ENCODE peak calls at places on chromosomes 12 and 14, in eight cellular contexts. M is heart right ventricle; D is CD4-positive, CD25-positive, alpha-beta regulatory T cell; U is IMR-90; P is uterus; C is stomach; I is CD8-positive, alpha-beta T cell; O is Peyer's patch. N is an unnamed sample.

GRCh38 chr12:132484183-132484890 is 5.6 kb upstream of the FBRSL1 start:
- DNase-seq in M (peak), D (no peak), U (no peak), P (no peak), C (no peak), I (no peak), O (no peak), N (no peak)

GRCh38 chr12:77648716-77649115 is 182.0 kb upstream of the NAV3 start:
- DNase-seq in M (no peak), D (no peak), U (no peak), P (no peak), C (no peak), I (no peak), O (no peak), N (no peak)

GRCh38 chr14:102668291-102668873 is 75.9 kb downstream of the RCOR1 start:
- DNase-seq in M (no peak), D (no peak), U (no peak), P (no peak), C (no peak), I (no peak), O (no peak), N (no peak)

GRCh38 chr14:47539065-47539464 is 136.3 kb downstream of the MDGA2 start:
- DNase-seq in M (no peak), D (no peak), U (no peak), P (no peak), C (no peak), I (no peak), O (no peak), N (no peak)

GRCh38 chr12:110531741-110532333 is 29.7 kb downstream of the RAD9B start:
- DNase-seq in M (no peak), D (no peak), U (peak), P (no peak), C (no peak), I (no peak), O (no peak), N (no peak)

GRCh38 chr12:44709166-44709565 is 166.9 kb downstream of the NELL2 start:
- DNase-seq in M (no peak), D (no peak), U (no peak), P (no peak), C (no peak), I (no peak), O (no peak), N (no peak)

GRCh38 chr12:118984206-118984943 is 3.0 kb downstream of the SRRM4 start:
- DNase-seq in M (no peak), D (no peak), U (no peak), P (no peak), C (no peak), I (no peak), O (no peak), N (no peak)

GRCh38 chr12:120290541-120291312 is 976 bp downstream of the RNU4-2 start:
- DNase-seq in M (no peak), D (peak), U (no peak), P (peak), C (peak), I (no peak), O (no peak), N (no peak)

GRCh38 chr14:34582117-34582680 is 42.7 kb upstream of the EAPP start:
- DNase-seq in M (no peak), D (no peak), U (no peak), P (no peak), C (peak), I (no peak), O (no peak), N (no peak)

GRCh38 chr12:53182836-53183235 is 2.1 kb upstream of the CSAD start:
- DNase-seq in M (no peak), D (no peak), U (no peak), P (no peak), C (no peak), I (no peak), O (no peak), N (no peak)

GRCh38 chr12:29306682-29307081 is 74.3 kb downstream of the ERGIC2 start:
- DNase-seq in M (no peak), D (no peak), U (no peak), P (no peak), C (no peak), I (no peak), O (no peak), N (no peak)

GRCh38 chr14:65792208-65792905 is 379.8 kb downstream of the FUT8 start:
- DNase-seq in M (no peak), D (no peak), U (peak), P (no peak), C (no peak), I (no peak), O (no peak), N (no peak)

GRCh38 chr12:45284096-45284901 is 68.4 kb downstream of the ANO6 start:
- DNase-seq in M (no peak), D (no peak), U (peak), P (no peak), C (no peak), I (no peak), O (no peak), N (no peak)

GRCh38 chr14:96363751-96364336 is 518 bp downstream of the GSKIP start:
- DNase-seq in M (no peak), D (no peak), U (peak), P (peak), C (peak), I (no peak), O (peak), N (peak)

GRCh38 chr12:79690606-79691298 is at the start of gene PAWR:
- DNase-seq in M (peak), D (no peak), U (peak), P (peak), C (peak), I (peak), O (peak), N (no peak)

GRCh38 chr12:53067993-53068770 is 11.0 kb downstream of the SPRYD3 start:
- DNase-seq in M (no peak), D (no peak), U (no peak), P (peak), C (no peak), I (no peak), O (no peak), N (no peak)

GRCh38 chr12:115166698-115167315 is 482.8 kb upstream of the TBX3 start:
- DNase-seq in M (no peak), D (no peak), U (peak), P (no peak), C (no peak), I (no peak), O (no peak), N (no peak)

GRCh38 chr12:121538699-121539061 is 42.1 kb downstream of the KDM2B start:
- DNase-seq in M (no peak), D (no peak), U (peak), P (no peak), C (peak), I (no peak), O (no peak), N (no peak)

GRCh38 chr14:75049731-75050201 is 1.5 kb downstream of the MLH3 start:
- DNase-seq in M (no peak), D (no peak), U (no peak), P (no peak), C (no peak), I (no peak), O (no peak), N (no peak)

GRCh38 chr12:109880049-109880931 is at the start of gene GLTP:
- DNase-seq in M (peak), D (peak), U (peak), P (peak), C (peak), I (peak), O (peak), N (peak)

GRCh38 chr12:6927999-6928702 is 392 bp downstream of the ATN1 start:
- DNase-seq in M (no peak), D (peak), U (no peak), P (peak), C (no peak), I (no peak), O (no peak), N (no peak)
- H3K27ac ChIP-seq in M (peak), D (peak), U (peak), P (peak), C (peak), I (no peak), O (peak), N (peak)

GRCh38 chr12:7092229-7092985 is at the start of gene C1R:
- DNase-seq in M (peak), D (peak), U (peak), P (peak), C (peak), I (peak), O (peak), N (peak)
- H3K27ac ChIP-seq in M (peak), D (peak), U (peak), P (peak), C (peak), I (no peak), O (peak), N (peak)

DNA sequence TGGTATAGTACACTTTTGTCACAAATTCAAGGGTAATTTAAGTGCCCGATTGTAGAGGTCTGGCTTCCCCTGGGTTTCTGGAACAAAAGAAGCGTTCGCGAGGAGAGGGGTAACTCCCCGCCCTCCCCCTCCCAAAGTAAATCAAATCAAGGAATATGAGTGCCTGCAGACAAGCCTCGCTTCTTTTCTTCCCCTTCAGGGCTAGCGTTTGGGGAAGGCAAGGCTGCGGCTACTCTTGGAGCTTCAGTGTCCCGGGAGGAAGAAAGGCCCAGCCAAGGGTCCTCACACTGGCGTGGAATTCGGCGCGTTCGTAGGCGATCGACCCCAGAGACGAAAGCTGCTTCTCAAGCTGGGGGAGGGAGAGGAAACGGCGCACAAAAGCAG is 414 bp upstream of the TMPO start:
- DNase-seq in M (no peak), D (no peak), U (no peak), P (no peak), C (no peak), I (no peak), O (no peak), N (no peak)
- H3K27ac ChIP-seq in M (peak), D (peak), U (peak), P (peak), C (peak), I (peak), O (peak), N (peak)

DNA sequence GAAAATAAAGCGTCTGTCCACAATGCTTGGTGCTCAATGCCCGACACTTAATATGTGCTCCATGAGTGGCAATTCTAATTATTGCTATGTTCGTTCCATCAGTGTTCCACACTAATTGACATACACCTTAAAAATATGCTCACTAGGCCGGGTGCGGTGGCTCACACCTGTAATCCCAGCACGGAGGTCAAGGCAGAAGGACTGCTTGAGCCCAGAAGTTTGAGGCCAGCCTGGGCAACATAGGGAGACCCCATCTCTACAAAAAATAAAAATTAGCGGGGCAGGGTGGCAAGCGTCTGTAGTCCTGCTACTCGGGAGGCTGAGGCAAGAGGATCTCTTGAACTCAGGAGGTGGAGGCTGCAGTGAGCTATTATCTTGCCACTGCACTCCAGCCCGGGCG is 635 bp upstream of the HECTD4 start:
- DNase-seq in M (no peak), D (no peak), U (no peak), P (no peak), C (no peak), I (no peak), O (no peak), N (no peak)
- H3K27ac ChIP-seq in M (peak), D (peak), U (no peak), P (no peak), C (no peak), I (peak), O (peak), N (peak)

DNA sequence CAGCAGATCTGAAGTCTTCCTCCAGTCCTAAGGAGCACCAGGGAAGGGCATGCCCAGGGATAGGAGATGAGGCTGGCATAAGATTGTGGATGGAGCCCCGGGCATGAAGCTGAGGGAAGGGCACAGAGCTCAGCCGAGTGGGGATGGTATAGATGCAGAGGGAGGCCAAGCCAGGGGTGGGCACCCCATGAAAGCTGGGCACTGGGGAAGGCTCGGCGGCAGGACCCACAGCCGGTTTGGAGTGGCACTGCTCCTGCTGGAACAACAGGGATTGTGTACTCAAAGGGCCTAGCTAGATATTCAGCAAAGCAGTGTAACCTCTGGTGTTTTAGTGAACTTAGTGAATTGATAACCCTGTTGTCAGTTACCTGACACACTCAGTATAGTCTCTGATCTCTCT is 117.1 kb downstream of the NTF3 start:
- DNase-seq in M (no peak), D (no peak), U (no peak), P (no peak), C (no peak), I (no peak), O (no peak), N (no peak)
- H3K27ac ChIP-seq in M (no peak), D (no peak), U (no peak), P (no peak), C (no peak), I (no peak), O (no peak), N (peak)

DNA sequence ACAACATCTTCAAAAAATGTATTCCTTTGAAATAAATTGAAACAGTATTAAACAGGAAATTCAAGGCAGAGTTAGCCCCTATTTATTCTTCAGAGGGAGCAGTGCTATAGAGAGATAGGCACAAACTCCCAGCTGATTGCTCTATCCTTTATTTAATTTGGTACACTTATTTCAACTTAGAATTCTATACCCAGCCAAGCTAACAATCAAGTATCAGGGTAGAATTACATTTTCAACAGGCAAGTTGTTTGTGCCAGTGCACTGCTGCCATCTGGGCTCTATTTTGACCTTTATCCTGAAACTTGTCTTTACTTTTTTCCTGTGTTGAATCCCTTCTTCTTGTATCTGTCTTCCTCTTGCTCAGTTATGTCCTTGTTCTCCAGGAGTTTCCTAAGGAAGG is 159.2 kb downstream of the STXBP6 start:
- DNase-seq in M (no peak), D (no peak), U (no peak), P (no peak), C (no peak), I (no peak), O (no peak), N (no peak)
- H3K27ac ChIP-seq in M (no peak), D (no peak), U (no peak), P (no peak), C (no peak), I (no peak), O (no peak), N (no peak)

DNA sequence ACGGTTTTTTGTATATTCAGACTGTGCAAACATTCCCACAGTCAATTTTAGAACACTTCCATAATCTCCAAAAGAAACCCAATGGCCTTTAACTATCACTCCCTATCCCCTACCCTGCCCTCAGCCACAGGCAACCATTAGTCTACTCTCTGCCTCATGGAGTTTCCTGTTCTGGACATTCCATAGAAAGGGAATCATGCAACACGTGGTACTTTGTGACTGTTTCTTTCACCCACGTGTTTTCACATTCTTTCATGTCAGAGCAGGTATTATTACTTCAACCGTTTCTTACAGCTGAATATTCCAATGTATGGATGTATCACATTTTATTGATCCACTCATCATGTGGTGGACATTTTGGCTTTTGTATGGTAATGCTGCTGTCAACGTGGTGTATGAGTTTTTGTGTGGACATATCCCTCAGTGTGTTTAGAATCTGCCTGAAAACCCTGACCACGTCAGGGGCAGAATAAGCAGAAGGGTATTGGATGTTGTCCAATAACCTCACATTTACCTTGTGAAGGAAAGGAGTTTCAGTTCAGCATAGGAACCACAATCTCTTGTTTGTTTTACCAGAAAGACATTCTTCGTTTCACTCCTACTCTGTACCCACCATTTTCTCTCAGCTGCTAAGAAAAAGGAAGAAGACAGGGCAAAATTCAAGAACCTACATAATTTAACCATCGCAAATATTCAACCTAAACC is 107.5 kb upstream of the DYRK2 start:
- DNase-seq in M (no peak), D (no peak), U (peak), P (no peak), C (no peak), I (no peak), O (no peak), N (no peak)
- H3K27ac ChIP-seq in M (no peak), D (no peak), U (no peak), P (no peak), C (no peak), I (no peak), O (no peak), N (no peak)

N was measured in caudate nucleus.